ENCODE peak calls at places on chromosomes 3 and 15, in seven cellular contexts. A is neural progenitor cell, H is IMR-90, T is GM23248, W is HCT116, I is H9, V is fibroblast of lung. B is an unnamed sample.

GRCh38 chr15:85453144-85453872 is 72.9 kb downstream of the AKAP13 start:
- DNase-seq in A (no peak), H (no peak), T (peak), W (no peak), I (no peak), V (no peak), B (no peak)

GRCh38 chr3:56802411-56802745 is 629 bp upstream of the ARHGEF3 start:
- DNase-seq in A (no peak), H (no peak), T (no peak), W (no peak), I (no peak), V (no peak), B (no peak)

GRCh38 chr15:60889506-60889905 is 339.6 kb downstream of the RORA start:
- DNase-seq in A (no peak), H (no peak), T (no peak), W (no peak), I (no peak), V (no peak), B (no peak)

GRCh38 chr3:135106445-135106844 is 311.4 kb downstream of the EPHB1 start:
- DNase-seq in A (peak), H (peak), T (peak), W (no peak), I (peak), V (no peak), B (no peak)

GRCh38 chr3:146161725-146162047 is 702 bp upstream of the PLOD2 start:
- DNase-seq in A (peak), H (peak), T (peak), W (no peak), I (no peak), V (peak), B (no peak)

GRCh38 chr3:10515884-10516495 is 10.6 kb upstream of the ATP2B2 start:
- DNase-seq in A (peak), H (no peak), T (no peak), W (no peak), I (peak), V (no peak), B (no peak)

GRCh38 chr15:49964071-49964470 is 155.0 kb downstream of the ATP8B4 start:
- DNase-seq in A (no peak), H (no peak), T (no peak), W (no peak), I (no peak), V (no peak), B (no peak)

GRCh38 chr15:100732359-100733055 is 130.1 kb downstream of the ASB7 start:
- DNase-seq in A (no peak), H (peak), T (peak), W (no peak), I (no peak), V (no peak), B (peak)

GRCh38 chr3:43695443-43695842 is 4.7 kb downstream of the ABHD5 start:
- DNase-seq in A (no peak), H (peak), T (peak), W (no peak), I (no peak), V (peak), B (peak)

GRCh38 chr3:135917076-135917475 is 48.5 kb upstream of the PPP2R3A start:
- DNase-seq in A (no peak), H (no peak), T (no peak), W (no peak), I (no peak), V (no peak), B (no peak)

GRCh38 chr15:42289166-42289565 is 15.9 kb upstream of the TMEM87A start:
- DNase-seq in A (no peak), H (no peak), T (peak), W (no peak), I (no peak), V (no peak), B (no peak)

GRCh38 chr15:84752700-84753099 is 4.3 kb downstream of the ZNF592 start:
- DNase-seq in A (no peak), H (peak), T (peak), W (no peak), I (no peak), V (peak), B (no peak)

GRCh38 chr3:26106119-26106690 is 316.3 kb downstream of the OXSM start:
- DNase-seq in A (no peak), H (no peak), T (no peak), W (no peak), I (no peak), V (no peak), B (no peak)

GRCh38 chr15:77866596-77867125 is 210.8 kb downstream of the TBC1D2B start:
- DNase-seq in A (no peak), H (no peak), T (no peak), W (no peak), I (peak), V (no peak), B (no peak)

GRCh38 chr3:115251509-115251908 is 104.4 kb upstream of the ZBTB20 start:
- DNase-seq in A (no peak), H (no peak), T (peak), W (no peak), I (no peak), V (no peak), B (peak)

GRCh38 chr15:63933522-63933921 is 99.8 kb upstream of the HERC1 start:
- DNase-seq in A (no peak), H (peak), T (peak), W (peak), I (no peak), V (no peak), B (peak)

GRCh38 chr3:190048831-190049541 is 71.7 kb downstream of the P3H2 start:
- DNase-seq in A (no peak), H (peak), T (peak), W (no peak), I (no peak), V (peak), B (peak)

GRCh38 chr3:99351097-99351496 is 287.3 kb upstream of the COL8A1 start:
- DNase-seq in A (no peak), H (no peak), T (no peak), W (no peak), I (no peak), V (no peak), B (no peak)

GRCh38 chr3:52715714-52716305 is 9.9 kb downstream of the SPCS1 start:
- DNase-seq in A (no peak), H (no peak), T (no peak), W (no peak), I (no peak), V (no peak), B (no peak)

GRCh38 chr15:58752716-58753115 is 3.2 kb upstream of the ADAM10 start:
- DNase-seq in A (no peak), H (no peak), T (no peak), W (no peak), I (no peak), V (no peak), B (no peak)

DNA sequence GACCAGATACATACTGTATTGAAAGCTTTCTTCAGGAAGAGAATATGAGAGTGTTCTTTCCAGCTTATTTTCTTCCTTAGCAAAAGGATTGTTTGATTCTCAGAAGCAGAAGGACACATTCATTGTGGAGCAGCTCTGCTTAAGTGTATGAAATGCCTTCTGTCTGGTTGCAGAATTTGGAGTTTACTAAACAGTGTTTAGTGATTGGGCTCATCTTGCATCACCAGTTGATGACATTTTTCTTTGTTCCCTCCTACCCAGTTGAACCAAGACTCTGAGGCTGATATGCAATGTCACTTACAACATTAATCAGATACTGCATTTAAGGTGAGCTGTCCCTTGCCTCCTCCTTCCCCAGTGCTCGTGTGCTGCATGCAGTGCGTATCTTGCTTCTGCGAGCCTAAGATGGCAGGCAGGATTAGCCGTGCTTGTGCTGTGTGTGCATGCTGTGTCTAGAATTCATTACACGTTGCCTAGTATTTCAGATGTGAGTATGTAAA is 18.4 kb downstream of the ZBTB38 start:
- DNase-seq in A (no peak), H (peak), T (peak), W (no peak), I (no peak), V (peak), B (no peak)
- H3K4me2 ChIP-seq in A (no peak), H (peak), T (peak), W (no peak), I (no peak), V (peak), B (no peak)

DNA sequence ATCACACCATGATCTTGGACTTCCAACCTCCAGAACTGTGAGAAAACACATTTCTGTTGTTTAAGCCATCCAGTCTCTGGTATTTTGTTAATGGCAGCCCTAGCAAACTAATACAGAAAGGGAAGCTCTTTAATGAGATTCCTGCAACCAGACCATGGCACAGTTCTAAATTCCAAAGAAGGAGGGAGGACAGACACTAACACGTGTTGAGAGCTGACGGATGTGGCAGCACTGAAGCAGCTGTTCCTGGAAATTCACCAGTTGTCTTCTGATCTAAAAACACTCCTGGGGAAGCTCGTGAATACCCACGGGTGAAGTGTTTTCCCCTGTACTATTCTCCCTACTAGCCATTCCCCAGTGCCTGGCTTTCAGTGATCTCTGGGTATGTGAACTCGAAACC is 56.7 kb downstream of the RPL22L1 start:
- DNase-seq in A (no peak), H (no peak), T (no peak), W (no peak), I (no peak), V (no peak), B (no peak)
- H3K4me2 ChIP-seq in A (no peak), H (no peak), T (no peak), W (no peak), I (no peak), V (no peak), B (no peak)

GRCh38 chr3:178059124-178059523 is 477.1 kb upstream of the KCNMB2 start:
- DNase-seq in A (no peak), H (peak), T (peak), W (no peak), I (no peak), V (peak), B (no peak)

GRCh38 chr3:178058629-178059028 is 477.6 kb upstream of the KCNMB2 start:
- DNase-seq in A (no peak), H (no peak), T (no peak), W (no peak), I (no peak), V (peak), B (no peak)

GRCh38 chr3:178059836-178060235 is 476.4 kb upstream of the KCNMB2 start:
- DNase-seq in A (no peak), H (peak), T (peak), W (no peak), I (no peak), V (peak), B (no peak)

GRCh38 chr3:178062126-178062525 is 474.1 kb upstream of the KCNMB2 start:
- DNase-seq in A (no peak), H (no peak), T (no peak), W (no peak), I (no peak), V (no peak), B (no peak)

GRCh38 chr3:178060406-178060805 is 475.8 kb upstream of the KCNMB2 start:
- DNase-seq in A (no peak), H (peak), T (peak), W (no peak), I (no peak), V (peak), B (no peak)
- H3K4me2 ChIP-seq in A (no peak), H (peak), T (peak), W (no peak), I (no peak), V (peak), B (no peak)

GRCh38 chr3:42174679-42175660 is 83.8 kb downstream of the TRAK1 start:
- DNase-seq in A (no peak), H (no peak), T (no peak), W (no peak), I (no peak), V (no peak), B (no peak)
- H3K4me2 ChIP-seq in A (peak), H (no peak), T (no peak), W (no peak), I (no peak), V (no peak), B (no peak)

DNA sequence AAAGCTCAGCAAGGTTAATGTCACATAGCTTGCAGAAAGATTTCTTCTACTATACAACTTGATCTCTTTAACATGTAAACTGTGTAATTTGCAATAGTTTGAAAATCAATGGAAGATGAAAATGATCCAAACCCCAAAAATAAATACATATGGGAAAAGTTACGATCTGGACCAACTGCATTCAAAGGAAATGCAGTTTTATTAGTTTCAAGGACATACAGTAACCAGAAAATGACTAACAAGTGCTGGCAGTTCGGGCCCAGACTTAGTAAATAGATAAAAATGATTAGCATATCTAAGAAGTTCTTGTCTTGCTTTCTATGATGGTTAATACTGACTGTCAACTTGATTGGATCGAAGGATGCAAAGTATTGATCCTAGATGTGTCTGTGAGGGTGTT is 37.3 kb upstream of the LEKR1 start:
- DNase-seq in A (no peak), H (peak), T (peak), W (no peak), I (no peak), V (no peak), B (no peak)
- H3K4me2 ChIP-seq in A (no peak), H (no peak), T (peak), W (peak), I (no peak), V (peak), B (peak)

GRCh38 chr15:98067339-98067738 is 106.8 kb downstream of the ARRDC4 start:
- DNase-seq in A (no peak), H (peak), T (peak), W (no peak), I (no peak), V (no peak), B (no peak)
- H3K4me2 ChIP-seq in A (no peak), H (no peak), T (no peak), W (no peak), I (no peak), V (no peak), B (no peak)